ENCODE peak calls at places on chromosomes 2 and 18, in ten cellular contexts. C, F, H, X, Q, I, W, N, U and Z are unnamed samples.

GRCh38 chr2:5690718-5691658 is 1.2 kb upstream of the SOX11 start:
- DNase-seq in Q (no peak), X (no peak), W (no peak), N (no peak), F (no peak), I (peak), U (no peak), C (peak), H (no peak), Z (peak)

GRCh38 chr2:177433402-177433801 is 40.8 kb downstream of the AGPS start:
- DNase-seq in N (no peak), X (no peak), Q (peak), W (no peak), H (no peak), I (no peak), F (no peak), U (no peak), C (no peak), Z (no peak)

GRCh38 chr2:42048318-42049251 is 764 bp downstream of the PKDCC start:
- DNase-seq in W (no peak), C (peak), U (no peak), F (peak), H (no peak), I (no peak), X (no peak), N (no peak), Q (no peak), Z (no peak)

GRCh38 chr2:180012523-180012922 is 5.4 kb upstream of the CWC22 start:
- DNase-seq in H (peak), I (no peak), F (no peak), W (no peak), N (peak), X (no peak), U (no peak), Q (peak), C (peak), Z (no peak)

GRCh38 chr2:160463245-160463644 is 30.4 kb downstream of the RBMS1 start:
- DNase-seq in F (no peak), H (no peak), U (no peak), X (no peak), W (no peak), I (no peak), Q (no peak), C (no peak), N (no peak), Z (no peak)

GRCh38 chr2:39875182-39875913 is 96.3 kb upstream of the THUMPD2 start:
- DNase-seq in W (no peak), Q (peak), C (peak), F (peak), N (no peak), H (peak), U (peak), I (no peak), X (no peak), Z (no peak)

GRCh38 chr18:11729556-11729955 is 40.5 kb downstream of the GNAL start:
- DNase-seq in F (no peak), I (no peak), H (no peak), Q (peak), X (no peak), U (no peak), C (no peak), N (no peak), W (no peak), Z (no peak)

GRCh38 chr18:41461058-41461560 is 493.9 kb upstream of the PIK3C3 start:
- DNase-seq in H (no peak), W (no peak), C (no peak), X (no peak), I (no peak), F (no peak), Q (peak), N (no peak), U (no peak), Z (no peak)

GRCh38 chr2:134122610-134123009 is 131.3 kb upstream of the MGAT5 start:
- DNase-seq in N (no peak), H (no peak), I (peak), W (no peak), Q (peak), U (no peak), F (no peak), X (no peak), C (no peak), Z (no peak)

GRCh38 chr18:61891271-61891670 is 1.5 kb downstream of the RNF152 start:
- DNase-seq in C (no peak), U (no peak), N (no peak), W (no peak), F (no peak), I (no peak), Q (peak), H (peak), X (no peak), Z (no peak)

GRCh38 chr2:118120001-118120400 is 31.7 kb downstream of the INSIG2 start:
- DNase-seq in N (no peak), X (no peak), W (no peak), C (peak), I (no peak), F (no peak), U (no peak), H (peak), Q (no peak), Z (no peak)

GRCh38 chr2:191995285-191995684 is 148.4 kb upstream of the CAVIN2 start:
- DNase-seq in X (no peak), H (peak), Q (peak), N (no peak), W (no peak), F (no peak), U (no peak), I (no peak), C (no peak), Z (no peak)

GRCh38 chr2:31434911-31435310 is 20.4 kb upstream of the XDH start:
- DNase-seq in I (no peak), N (no peak), U (no peak), F (no peak), Q (peak), H (peak), C (no peak), X (no peak), W (no peak), Z (no peak)

GRCh38 chr2:44718431-44718830 is 223.1 kb upstream of the SIX3 start:
- DNase-seq in F (no peak), U (no peak), Q (no peak), I (no peak), X (no peak), H (no peak), C (no peak), W (no peak), N (no peak), Z (no peak)

GRCh38 chr2:195633974-195634373 is 23.1 kb upstream of the SLC39A10 start:
- DNase-seq in X (no peak), U (no peak), F (no peak), Q (no peak), I (no peak), N (no peak), W (no peak), H (no peak), C (no peak), Z (no peak)

GRCh38 chr18:63159590-63159989 is 160.0 kb downstream of the BCL2 start:
- DNase-seq in W (no peak), Q (no peak), H (no peak), N (no peak), X (no peak), U (peak), F (no peak), C (no peak), I (no peak), Z (no peak)

GRCh38 chr18:52716926-52717325 is 376.9 kb downstream of the DCC start:
- DNase-seq in I (no peak), N (no peak), F (peak), X (no peak), W (no peak), U (peak), H (no peak), Q (peak), C (peak), Z (peak)

GRCh38 chr2:71831208-71831577 is 316.5 kb downstream of the CYP26B1 start:
- DNase-seq in W (no peak), Q (peak), C (peak), H (peak), I (no peak), U (no peak), N (peak), X (no peak), F (no peak), Z (no peak)

GRCh38 chr18:12048827-12049175 is 44.8 kb upstream of the ANKRD62 start:
- DNase-seq in C (no peak), I (no peak), N (peak), X (no peak), W (no peak), U (no peak), H (no peak), F (no peak), Q (peak), Z (no peak)

DNA sequence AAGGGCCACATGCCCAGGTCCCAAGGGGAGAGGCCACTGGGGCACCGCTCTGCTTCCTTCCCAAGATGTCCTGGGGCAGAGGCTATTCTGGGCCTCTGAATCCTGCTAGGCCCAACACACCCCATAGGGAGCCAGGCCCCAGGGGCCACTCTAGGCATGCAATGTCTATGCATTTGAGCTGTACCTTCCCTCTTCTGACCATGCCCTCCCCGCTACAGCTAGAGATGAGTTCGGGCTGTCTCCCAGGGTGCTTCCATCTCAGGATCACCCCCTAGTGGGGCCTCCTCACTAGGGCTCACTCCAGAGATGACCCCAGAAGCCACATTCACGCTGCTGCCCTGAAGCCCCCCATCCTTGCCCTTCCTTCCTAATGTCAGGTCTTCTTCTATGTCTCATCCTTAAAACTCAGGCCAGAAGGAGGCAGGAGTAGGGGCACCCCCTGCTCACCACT is 54.4 kb downstream of the TNS1 start:
- DNase-seq in C (no peak), W (no peak), X (no peak), N (no peak), U (no peak), Q (no peak), H (no peak), F (peak), I (no peak), Z (peak)
- TF ChIP-seq CTCF in C (no peak), W (no peak), X (no peak), N (no peak), U (no peak), Q (no peak), H (no peak), F (no peak), I (no peak), Z (no peak)

GRCh38 chr18:31553800-31554199 is 37.9 kb upstream of the TTR start:
- DNase-seq in U (no peak), H (peak), Q (peak), X (no peak), F (no peak), N (no peak), I (no peak), W (no peak), C (no peak), Z (no peak)
- TF ChIP-seq CTCF in U (no peak), H (no peak), Q (peak), X (no peak), F (no peak), N (peak), I (peak), W (peak), C (peak), Z (no peak)

GRCh38 chr18:10449396-10449795 is 5.0 kb upstream of the APCDD1 start:
- DNase-seq in X (no peak), U (no peak), W (no peak), I (no peak), Q (no peak), C (no peak), H (no peak), N (no peak), F (no peak), Z (no peak)
- TF ChIP-seq CTCF in X (no peak), U (no peak), W (no peak), I (no peak), Q (no peak), C (no peak), H (no peak), N (no peak), F (no peak), Z (no peak)

GRCh38 chr18:22108674-22109073 is 60.7 kb upstream of the GATA6 start:
- DNase-seq in H (peak), N (no peak), X (no peak), Q (no peak), U (no peak), W (no peak), I (no peak), F (no peak), C (peak), Z (no peak)
- TF ChIP-seq CTCF in H (no peak), N (peak), X (no peak), Q (peak), U (no peak), W (no peak), I (no peak), F (no peak), C (no peak), Z (no peak)

GRCh38 chr2:1136071-1136470 is 185.4 kb downstream of the SNTG2 start:
- DNase-seq in X (no peak), Q (no peak), N (no peak), F (no peak), W (no peak), U (no peak), C (peak), H (peak), I (no peak), Z (no peak)
- TF ChIP-seq CTCF in X (no peak), Q (peak), N (peak), F (no peak), W (no peak), U (no peak), C (peak), H (peak), I (peak), Z (peak)

GRCh38 chr2:181275643-181276070 is 181.5 kb upstream of the ITGA4 start:
- DNase-seq in U (peak), X (no peak), W (no peak), I (no peak), N (no peak), F (peak), Q (no peak), C (no peak), H (no peak), Z (no peak)
- TF ChIP-seq CTCF in U (no peak), X (no peak), W (no peak), I (no peak), N (no peak), F (no peak), Q (no peak), C (no peak), H (no peak), Z (no peak)

GRCh38 chr18:37481058-37481457 is 84.5 kb downstream of the CELF4 start:
- DNase-seq in C (no peak), Q (no peak), X (no peak), F (no peak), H (no peak), I (no peak), U (no peak), W (no peak), N (peak), Z (no peak)
- TF ChIP-seq CTCF in C (no peak), Q (no peak), X (no peak), F (no peak), H (no peak), I (no peak), U (no peak), W (no peak), N (no peak), Z (no peak)

GRCh38 chr18:50623694-50624352 is 63.9 kb downstream of the MAPK4 start:
- DNase-seq in H (no peak), Q (no peak), F (no peak), C (no peak), I (no peak), U (no peak), X (no peak), W (no peak), N (no peak), Z (no peak)
- TF ChIP-seq CTCF in H (no peak), Q (no peak), F (no peak), C (no peak), I (no peak), U (no peak), X (no peak), W (no peak), N (no peak), Z (no peak)

GRCh38 chr2:189024861-189025618 is 50.9 kb downstream of the COL3A1 start:
- DNase-seq in C (no peak), X (no peak), W (no peak), H (peak), U (no peak), I (no peak), F (no peak), Q (peak), N (no peak), Z (peak)
- TF ChIP-seq CTCF in C (peak), X (no peak), W (peak), H (peak), U (no peak), I (peak), F (no peak), Q (peak), N (peak), Z (peak)

DNA sequence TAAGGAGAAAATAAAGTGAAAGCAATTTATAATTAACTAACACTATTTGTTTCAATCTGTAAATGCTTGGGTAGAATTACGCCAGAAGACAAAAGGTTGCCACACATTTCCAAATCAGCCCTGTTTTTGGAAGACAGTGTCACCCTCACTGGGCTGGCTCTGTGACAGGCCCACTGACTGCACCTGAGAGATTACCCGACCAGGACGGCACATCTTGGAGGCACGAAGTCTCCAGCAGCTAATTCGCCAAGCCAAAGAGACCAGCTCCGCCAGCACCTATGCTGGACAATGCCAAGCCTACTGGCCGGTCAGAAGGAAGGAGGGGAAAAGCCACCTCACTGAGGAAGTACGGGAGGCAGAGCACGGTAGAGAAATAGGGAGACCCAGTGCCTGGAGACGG is 61.9 kb downstream of the CYB5A start:
- DNase-seq in U (no peak), I (no peak), X (no peak), F (no peak), C (no peak), H (no peak), N (no peak), Q (no peak), W (no peak), Z (no peak)
- TF ChIP-seq CTCF in U (no peak), I (no peak), X (no peak), F (no peak), C (no peak), H (no peak), N (no peak), Q (no peak), W (no peak), Z (no peak)